ENCODE peak calls at places on chromosome 17, in six cellular contexts. C is GM12892, K is H1, Y is GM12878, O is K562, Z is HepG2. V is an unnamed sample.

GRCh38 chr17:81049973-81050551 is 15.1 kb downstream of the BAIAP2 start:
- DNase-seq in C (no peak), K (no peak), Y (peak), O (no peak), Z (no peak), V (no peak)

GRCh38 chr17:65099941-65100315 is 37.2 kb upstream of the RGS9 start:
- DNase-seq in C (peak), K (no peak), Y (peak), O (no peak), Z (peak), V (peak)

GRCh38 chr17:70642059-70642458 is 472.7 kb downstream of the KCNJ2 start:
- DNase-seq in C (no peak), K (no peak), Y (no peak), O (no peak), Z (no peak), V (no peak)

GRCh38 chr17:27980035-27980434 is 62.4 kb upstream of the NLK start:
- DNase-seq in C (no peak), K (no peak), Y (no peak), O (no peak), Z (no peak), V (no peak)

GRCh38 chr17:50204431-50204830 is 3.0 kb upstream of the COL1A1 start:
- DNase-seq in C (no peak), K (no peak), Y (no peak), O (no peak), Z (no peak), V (no peak)

GRCh38 chr17:39187152-39187830 is 10.2 kb downstream of the CACNB1 start:
- DNase-seq in C (no peak), K (no peak), Y (no peak), O (no peak), Z (no peak), V (no peak)

GRCh38 chr17:30586818-30587595 is 109.8 kb downstream of the GOSR1 start:
- DNase-seq in C (no peak), K (no peak), Y (no peak), O (no peak), Z (peak), V (no peak)

GRCh38 chr17:33983824-33984574 is 271.1 kb upstream of the CCL2 start:
- DNase-seq in C (no peak), K (no peak), Y (no peak), O (no peak), Z (no peak), V (no peak)

GRCh38 chr17:48998557-48999440 is 1.6 kb downstream of the IGF2BP1 start:
- DNase-seq in C (no peak), K (no peak), Y (no peak), O (peak), Z (peak), V (no peak)

GRCh38 chr17:59725691-59726090 is 18.2 kb downstream of the VMP1 start:
- DNase-seq in C (no peak), K (no peak), Y (no peak), O (no peak), Z (peak), V (no peak)

GRCh38 chr17:2904135-2904534 is 107.9 kb downstream of the RAP1GAP2 start:
- DNase-seq in C (no peak), K (no peak), Y (no peak), O (no peak), Z (no peak), V (no peak)

GRCh38 chr17:7855643-7856080 is 796 bp downstream of the TMEM88 start:
- DNase-seq in C (no peak), K (no peak), Y (no peak), O (no peak), Z (no peak), V (no peak)

GRCh38 chr17:73283841-73284282 is 22.2 kb upstream of the CPSF4L start:
- DNase-seq in C (no peak), K (peak), Y (no peak), O (no peak), Z (no peak), V (no peak)
- TF ChIP-seq POLR2A in C (no peak), K (no peak), Y (no peak), O (no peak), Z (no peak), V (no peak)

DNA sequence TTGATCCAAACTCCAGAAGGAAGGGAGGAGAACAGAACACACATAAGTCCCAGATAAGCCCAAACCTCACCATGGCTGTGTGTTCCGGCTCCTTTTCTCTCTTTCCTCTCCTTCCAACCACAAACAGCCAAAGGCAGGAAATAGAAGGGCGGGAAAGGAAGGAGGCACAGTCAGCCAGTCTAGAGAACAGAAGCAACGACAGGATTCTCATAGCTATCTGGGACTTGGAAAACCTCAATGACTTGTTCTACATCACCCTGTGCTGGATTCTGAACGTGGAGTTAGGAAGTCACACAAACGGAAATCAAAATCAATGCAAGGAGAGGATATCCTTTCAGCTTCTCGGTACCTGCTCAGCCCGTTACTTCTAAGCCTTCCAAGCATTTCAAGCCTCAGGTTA is 9.0 kb downstream of the CRK start:
- DNase-seq in C (no peak), K (no peak), Y (no peak), O (no peak), Z (no peak), V (no peak)
- TF ChIP-seq POLR2AphosphoS5 in C (no peak), K (no peak), Y (no peak), O (no peak), Z (no peak), V (no peak)

GRCh38 chr17:19645608-19646250 is 2.8 kb upstream of the ALDH3A2 start:
- DNase-seq in C (peak), K (no peak), Y (no peak), O (peak), Z (peak), V (peak)
- TF ChIP-seq TAF1 in C (no peak), K (no peak), Y (no peak), O (no peak), Z (no peak), V (no peak)

GRCh38 chr17:69141802-69142472 is at the start of gene ABCA6:
- DNase-seq in C (no peak), K (no peak), Y (no peak), O (no peak), Z (no peak), V (no peak)
- TF ChIP-seq POLR2A in C (no peak), K (no peak), Y (no peak), O (no peak), Z (no peak), V (no peak)

GRCh38 chr17:61385869-61386245 is 13.8 kb upstream of the TBX2 start:
- DNase-seq in C (no peak), K (no peak), Y (no peak), O (no peak), Z (no peak), V (no peak)

GRCh38 chr17:61387011-61387410 is 12.6 kb upstream of the TBX2 start:
- DNase-seq in C (no peak), K (no peak), Y (no peak), O (no peak), Z (no peak), V (no peak)

GRCh38 chr17:61385091-61385868 is 14.4 kb upstream of the TBX2 start:
- DNase-seq in C (no peak), K (no peak), Y (no peak), O (no peak), Z (no peak), V (no peak)

GRCh38 chr17:61387511-61388305 is 11.9 kb upstream of the TBX2 start:
- DNase-seq in C (no peak), K (no peak), Y (no peak), O (no peak), Z (no peak), V (no peak)

DNA sequence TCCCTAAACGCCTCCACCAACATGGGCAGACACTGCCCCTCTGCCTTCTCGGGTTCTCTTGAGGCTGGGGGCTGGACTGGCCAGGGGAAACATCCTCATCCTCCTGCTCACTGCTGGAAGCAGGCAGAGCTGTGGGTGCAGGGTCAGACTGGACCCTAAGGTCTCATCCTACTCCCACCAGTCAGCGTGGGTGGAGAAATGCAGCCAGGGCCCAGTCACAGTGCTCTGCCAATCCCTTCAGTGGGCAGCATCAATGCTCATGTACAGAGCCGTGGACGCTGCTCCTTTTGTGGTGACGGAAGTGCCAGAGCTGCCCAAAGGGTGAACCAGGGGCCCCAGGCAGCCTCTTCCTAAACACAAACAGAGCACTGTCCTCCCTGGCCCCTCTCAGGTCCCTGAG is 13.4 kb upstream of the TBX2 start:
- DNase-seq in C (no peak), K (no peak), Y (no peak), O (no peak), Z (no peak), V (no peak)
- TF ChIP-seq POLR2AphosphoS5 in C (no peak), K (no peak), Y (no peak), O (no peak), Z (no peak), V (no peak)

V was measured in GM12891.